ENCODE peak calls at places on chromosomes 6 and 20, in nine cellular contexts. V is GM12878, J is Peyer's patch, K is AG04450, S is upper lobe of right lung, X is foreskin keratinocyte, Y is progenitor cell of endocrine pancreas, F is HFFc6, U is body of pancreas. Z is an unnamed sample.

GRCh38 chr6:40471243-40471642 is 115.9 kb downstream of the LRFN2 start:
- DNase-seq in F (no peak), U (no peak), X (no peak), Y (no peak), S (no peak), J (no peak), K (no peak), V (no peak), Z (no peak)

GRCh38 chr6:133591330-133591729 is 297.6 kb upstream of the TCF21 start:
- DNase-seq in X (no peak), S (no peak), J (no peak), Y (no peak), F (no peak), U (no peak), K (no peak), V (no peak), Z (no peak)

GRCh38 chr6:170293881-170294755 is 3.2 kb upstream of the DLL1 start:
- DNase-seq in F (no peak), J (no peak), V (no peak), X (no peak), S (no peak), Y (no peak), K (no peak), U (no peak), Z (no peak)

GRCh38 chr6:165701564-165702354 is 38.7 kb upstream of the PDE10A start:
- DNase-seq in V (no peak), S (no peak), U (no peak), F (no peak), Y (no peak), K (no peak), X (no peak), J (no peak), Z (no peak)

GRCh38 chr6:15088904-15089568 is 156.8 kb upstream of the JARID2 start:
- DNase-seq in J (no peak), U (no peak), X (no peak), Y (no peak), F (no peak), S (no peak), K (no peak), V (no peak), Z (no peak)

GRCh38 chr6:22001336-22002027 is 295.4 kb downstream of the PRL start:
- DNase-seq in S (no peak), K (no peak), J (no peak), V (no peak), F (no peak), X (no peak), U (no peak), Y (no peak), Z (no peak)

GRCh38 chr6:56607111-56607752 is 35.5 kb downstream of the DST start:
- DNase-seq in U (no peak), V (no peak), S (no peak), K (no peak), F (no peak), J (no peak), Y (no peak), X (no peak), Z (no peak)

GRCh38 chr6:110446405-110446804 is 30.0 kb downstream of the SLC22A16 start:
- DNase-seq in U (no peak), X (peak), K (no peak), F (no peak), Y (no peak), V (no peak), J (no peak), S (no peak), Z (no peak)

GRCh38 chr6:149863596-149863845 is 638 bp downstream of the LRP11 start:
- DNase-seq in U (no peak), F (no peak), S (no peak), Y (no peak), X (no peak), J (no peak), V (no peak), K (no peak), Z (no peak)

GRCh38 chr6:33199687-33200233 is 705 bp downstream of the RXRB start:
- DNase-seq in J (peak), F (no peak), U (peak), S (peak), V (no peak), K (no peak), X (peak), Y (no peak), Z (no peak)
- TF ChIP-seq CTCF in J (no peak), F (no peak), U (no peak), S (no peak), V (no peak), K (no peak), X (no peak), Y (no peak), Z (no peak)

GRCh38 chr20:2708073-2708415 is 15.5 kb downstream of the EBF4 start:
- DNase-seq in S (no peak), Y (no peak), U (no peak), F (no peak), J (no peak), V (no peak), X (no peak), K (no peak), Z (no peak)

GRCh38 chr20:2706688-2707352 is 14.2 kb downstream of the EBF4 start:
- DNase-seq in S (no peak), J (no peak), Y (no peak), X (no peak), U (no peak), K (no peak), V (no peak), F (no peak), Z (no peak)

GRCh38 chr20:2707353-2708072 is 14.9 kb downstream of the EBF4 start:
- DNase-seq in Y (no peak), V (no peak), J (peak), U (no peak), X (no peak), K (no peak), F (no peak), S (no peak), Z (no peak)

GRCh38 chr20:2708665-2709064 is 16.1 kb downstream of the EBF4 start:
- DNase-seq in K (no peak), J (no peak), S (no peak), F (no peak), V (no peak), U (no peak), Y (no peak), X (no peak), Z (no peak)

GRCh38 chr20:2709205-2709981 is 16.8 kb downstream of the EBF4 start:
- DNase-seq in S (no peak), F (no peak), K (no peak), V (no peak), Y (no peak), J (no peak), X (no peak), U (no peak), Z (no peak)
- TF ChIP-seq CTCF in S (no peak), F (no peak), K (no peak), V (no peak), Y (no peak), J (no peak), X (no peak), U (no peak), Z (no peak)

GRCh38 chr6:83436674-83437073 is 5.8 kb upstream of the ME1 start:
- DNase-seq in K (no peak), S (no peak), J (no peak), Y (no peak), X (peak), U (no peak), F (no peak), V (no peak), Z (no peak)
- TF ChIP-seq CTCF in K (no peak), S (no peak), J (peak), Y (no peak), X (no peak), U (no peak), F (no peak), V (no peak), Z (no peak)

DNA sequence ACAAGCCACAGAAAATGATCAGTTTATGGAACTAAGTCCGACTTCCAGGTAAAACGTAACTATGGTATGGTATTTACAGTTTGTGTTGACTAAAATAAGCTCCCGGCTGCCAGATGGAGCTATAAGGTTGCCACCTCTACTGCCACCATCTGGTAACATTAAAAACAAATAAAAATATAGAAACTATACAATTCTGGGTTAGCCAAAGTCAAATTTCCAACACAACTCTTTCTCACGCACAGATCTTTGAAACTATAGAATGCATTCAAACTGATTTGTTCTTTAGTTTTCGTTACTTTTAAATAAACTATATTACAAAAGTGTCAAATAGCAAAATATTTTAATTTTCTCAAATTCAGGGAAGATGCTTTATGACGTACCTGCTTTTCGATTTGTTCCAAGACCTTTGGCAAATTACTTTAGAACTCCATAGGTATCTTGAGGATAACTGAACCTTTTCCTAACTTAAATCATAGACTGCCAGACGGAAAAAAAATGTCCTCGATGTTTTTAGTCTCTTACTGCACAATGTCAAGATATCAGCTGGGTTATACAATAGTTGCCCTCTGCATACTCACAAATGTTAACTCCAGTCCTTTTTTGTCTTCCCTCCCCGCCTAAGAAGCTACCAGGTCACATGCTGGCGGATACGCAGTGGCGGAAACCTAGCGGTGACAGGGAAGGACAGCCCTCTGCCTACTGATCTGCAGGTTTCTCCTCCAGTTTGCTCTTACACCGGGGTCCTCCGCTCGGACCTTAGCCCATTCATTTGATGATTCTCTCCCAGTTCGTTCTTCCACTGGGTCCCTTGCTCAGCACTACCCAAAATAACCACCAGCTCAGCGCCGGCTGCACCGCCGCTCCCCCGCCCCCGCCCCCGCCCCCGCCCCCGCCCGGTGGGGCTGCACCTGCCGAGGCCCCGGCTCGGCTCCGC is 888 bp downstream of the SLC17A5 start:
- DNase-seq in K (no peak), V (peak), J (peak), F (peak), S (peak), U (peak), Y (peak), X (peak), Z (peak)
- TF ChIP-seq CTCF in K (peak), V (peak), J (peak), F (peak), S (peak), U (peak), Y (peak), X (peak), Z (peak)

GRCh38 chr20:44644384-44645131 is 6.9 kb downstream of the ADA start:
- DNase-seq in U (no peak), X (no peak), K (no peak), V (peak), Y (no peak), S (no peak), J (no peak), F (no peak), Z (no peak)
- TF ChIP-seq CTCF in U (no peak), X (no peak), K (no peak), V (no peak), Y (no peak), S (no peak), J (no peak), F (no peak), Z (no peak)

DNA sequence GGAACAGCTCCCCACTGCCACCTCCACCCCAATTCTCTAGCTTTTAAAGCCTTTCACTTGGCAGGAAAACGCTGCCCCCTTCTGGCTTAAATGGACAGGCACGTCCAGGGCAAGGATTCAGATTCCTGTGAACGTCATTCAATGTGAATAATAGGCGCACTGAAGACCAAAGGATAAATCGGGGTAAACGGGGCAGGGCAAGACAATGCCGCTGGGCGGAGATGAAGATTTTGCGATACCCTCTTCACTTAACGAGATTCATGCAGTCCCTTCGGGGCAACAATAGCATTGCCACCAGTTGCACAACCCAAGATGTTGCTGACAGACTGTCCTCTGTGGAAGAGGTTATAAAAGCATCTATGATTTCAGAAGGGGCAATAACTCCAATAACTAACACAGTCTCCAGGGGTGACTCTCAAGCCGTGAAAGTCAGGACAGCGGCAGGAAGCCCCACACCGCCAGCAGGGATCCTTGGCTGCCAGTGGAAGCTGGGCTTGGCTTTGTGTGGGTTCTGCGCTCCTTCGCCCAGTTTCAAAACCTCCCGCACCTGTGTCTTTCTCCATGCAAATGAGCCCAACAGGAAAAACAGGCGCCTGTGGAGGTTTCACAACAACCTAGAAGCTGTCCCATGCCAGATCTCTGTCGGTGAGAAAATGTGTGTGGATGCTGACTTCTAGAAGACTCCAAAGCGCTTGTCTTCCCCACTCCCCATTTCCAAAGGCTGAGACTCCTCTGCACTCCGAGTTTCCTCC is 291.8 kb downstream of the BMP7 start:
- DNase-seq in J (no peak), Y (peak), K (no peak), F (peak), S (no peak), X (peak), V (no peak), U (peak), Z (peak)
- TF ChIP-seq CTCF in J (peak), Y (peak), K (peak), F (peak), S (peak), X (peak), V (peak), U (peak), Z (peak)

DNA sequence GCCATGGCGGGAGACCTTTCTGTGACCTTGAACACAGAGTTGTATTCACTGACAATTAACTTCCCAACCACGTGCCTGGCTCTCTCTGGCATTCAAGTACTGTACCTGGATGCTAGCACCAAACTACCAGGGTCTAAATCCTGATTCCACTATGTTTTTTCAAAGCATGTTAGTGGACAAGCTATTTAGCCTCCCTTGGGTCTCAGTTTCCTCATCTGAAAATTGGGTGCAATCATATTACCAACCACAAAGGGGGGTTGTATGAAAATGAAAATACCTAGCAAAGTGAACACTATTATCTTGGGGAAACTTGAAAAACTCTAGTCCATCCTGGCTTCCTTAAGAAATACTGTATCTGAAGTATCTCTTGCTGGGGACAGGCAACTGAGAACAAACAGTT is 308.7 kb upstream of the SGK1 start:
- DNase-seq in J (no peak), K (no peak), F (no peak), U (no peak), S (no peak), V (no peak), Y (no peak), X (no peak), Z (no peak)
- TF ChIP-seq CTCF in J (no peak), K (no peak), F (peak), U (no peak), S (no peak), V (no peak), Y (no peak), X (peak), Z (no peak)

Z was measured in neural crest cell.